ENCODE peak calls at places on chromosomes 3 and 15, in seven cellular contexts. W, Y, C, M, I, F and S are unnamed samples.

GRCh38 chr3:140288575-140288974 is 353.6 kb downstream of the CLSTN2 start:
- DNase-seq in W (no peak), Y (no peak), C (no peak), M (no peak), I (peak; percentile 11), F (no peak), S (peak; percentile 1)

GRCh38 chr15:35738370-35738769 is 192.4 kb upstream of the DPH6 start:
- DNase-seq in W (no peak), Y (no peak), C (no peak), M (no peak), I (peak; percentile 90), F (no peak), S (no peak)

GRCh38 chr15:99409097-99409473 is 156.7 kb upstream of the MEF2A start:
- DNase-seq in W (peak; percentile 20), Y (no peak), C (no peak), M (no peak), I (peak; percentile 75), F (no peak), S (peak; percentile 61)

GRCh38 chr3:14540209-14540575 is at the start of gene GRIP2:
- DNase-seq in W (no peak), Y (no peak), C (no peak), M (no peak), I (no peak), F (no peak), S (no peak)

GRCh38 chr3:172285844-172286243 is 162.4 kb downstream of the GHSR start:
- DNase-seq in W (no peak), Y (no peak), C (no peak), M (no peak), I (peak; percentile 59), F (no peak), S (peak; percentile 52)

GRCh38 chr15:29913528-29914135 is 91.4 kb upstream of the TJP1 start:
- DNase-seq in W (no peak), Y (no peak), C (no peak), M (no peak), I (peak; percentile 66), F (no peak), S (peak; percentile 78)

GRCh38 chr3:11696054-11696453 is 52.3 kb upstream of the VGLL4 start:
- DNase-seq in W (no peak), Y (no peak), C (no peak), M (no peak), I (no peak), F (no peak), S (no peak)

GRCh38 chr3:156036258-156037053 is 83.9 kb upstream of the KCNAB1 start:
- DNase-seq in W (no peak), Y (no peak), C (no peak), M (no peak), I (no peak), F (no peak), S (no peak)

GRCh38 chr3:65385805-65386204 is 652.9 kb downstream of the MAGI1 start:
- DNase-seq in W (no peak), Y (no peak), C (no peak), M (no peak), I (no peak), F (no peak), S (no peak)

GRCh38 chr15:40918146-40918798 is 10.9 kb upstream of the DLL4 start:
- DNase-seq in W (no peak), Y (no peak), C (no peak), M (no peak), I (no peak), F (no peak), S (no peak)

GRCh38 chr15:79736435-79737000 is 160.3 kb downstream of the MTHFS start:
- DNase-seq in W (no peak), Y (no peak), C (no peak), M (no peak), I (no peak), F (no peak), S (no peak)

GRCh38 chr3:119147494-119147893 is 1.5 kb downstream of the TEX55 start:
- DNase-seq in W (no peak), Y (no peak), C (no peak), M (no peak), I (no peak), F (no peak), S (no peak)

GRCh38 chr3:46830801-46831200 is 32.4 kb downstream of the MYL3 start:
- DNase-seq in W (no peak), Y (no peak), C (no peak), M (no peak), I (no peak), F (no peak), S (no peak)

GRCh38 chr15:70426065-70426821 is 328.5 kb upstream of the TLE3 start:
- DNase-seq in W (no peak), Y (no peak), C (no peak), M (no peak), I (peak; percentile 30), F (no peak), S (peak; percentile 13)